ENCODE peak calls at places on chromosomes 13 and 19, in five cellular contexts. One of them, this sample, is unnamed.

GRCh38 chr19:17975032-17975431 is 8.1 kb downstream of the KCNN1 start:
- DNase-seq in tibial artery: no peak
- DNase-seq in keratinocyte: no peak
- DNase-seq in mucosa of descending colon: no peak
- DNase-seq in foreskin fibroblast: no peak
- DNase-seq in this sample: no peak

GRCh38 chr19:39408392-39409206 is 2.0 kb downstream of the ZFP36 start:
- DNase-seq in keratinocyte: no peak
- DNase-seq in tibial artery: no peak
- DNase-seq in mucosa of descending colon: no peak
- DNase-seq in foreskin fibroblast: peak; percentile 67
- DNase-seq in this sample: no peak

GRCh38 chr13:93243375-93244063 is 16.9 kb downstream of the GPC6 start:
- DNase-seq in keratinocyte: no peak
- DNase-seq in tibial artery: no peak
- DNase-seq in foreskin fibroblast: no peak
- DNase-seq in mucosa of descending colon: peak; percentile 40
- DNase-seq in this sample: no peak

GRCh38 chr19:23558541-23558940 is 128.5 kb downstream of the ZNF675 start:
- DNase-seq in keratinocyte: no peak
- DNase-seq in mucosa of descending colon: no peak
- DNase-seq in foreskin fibroblast: no peak
- DNase-seq in tibial artery: no peak
- DNase-seq in this sample: no peak

GRCh38 chr13:28486144-28486543 is 8.8 kb downstream of the FLT1 start:
- DNase-seq in keratinocyte: no peak
- DNase-seq in mucosa of descending colon: no peak
- DNase-seq in tibial artery: no peak
- DNase-seq in foreskin fibroblast: no peak
- DNase-seq in this sample: no peak

GRCh38 chr13:37540228-37540627 is 58.3 kb downstream of the POSTN start:
- DNase-seq in foreskin fibroblast: peak; percentile 90
- DNase-seq in mucosa of descending colon: no peak
- DNase-seq in tibial artery: no peak
- DNase-seq in keratinocyte: no peak
- DNase-seq in this sample: no peak

GRCh38 chr13:72643339-72643989 is 84.0 kb downstream of the MZT1 start:
- DNase-seq in keratinocyte: peak; percentile 11
- DNase-seq in tibial artery: peak; percentile 28
- DNase-seq in foreskin fibroblast: peak; percentile 22
- DNase-seq in mucosa of descending colon: no peak
- DNase-seq in this sample: peak; percentile 56

GRCh38 chr19:41541990-41542584 is 33.9 kb upstream of the CEACAM21 start:
- DNase-seq in mucosa of descending colon: peak; percentile 68
- DNase-seq in foreskin fibroblast: peak; percentile 37
- DNase-seq in keratinocyte: no peak
- DNase-seq in tibial artery: peak; percentile 51
- DNase-seq in this sample: peak; percentile 86

GRCh38 chr19:49876422-49877019 is 634 bp downstream of the AKT1S1 start:
- DNase-seq in tibial artery: peak; percentile 98
- DNase-seq in keratinocyte: peak; percentile 90
- DNase-seq in mucosa of descending colon: peak; percentile 99
- DNase-seq in foreskin fibroblast: peak; percentile 99
- DNase-seq in this sample: peak; percentile 100

GRCh38 chr19:39370735-39371134 is 20.2 kb downstream of the PAF1 start:
- DNase-seq in mucosa of descending colon: no peak
- DNase-seq in tibial artery: no peak
- DNase-seq in keratinocyte: no peak
- DNase-seq in foreskin fibroblast: no peak
- DNase-seq in this sample: no peak

GRCh38 chr13:23440821-23441608 is 7.5 kb upstream of the SACS start:
- DNase-seq in keratinocyte: no peak
- DNase-seq in foreskin fibroblast: no peak
- DNase-seq in tibial artery: no peak
- DNase-seq in mucosa of descending colon: no peak
- DNase-seq in this sample: no peak

GRCh38 chr13:95603887-95604533 is 40.5 kb downstream of the DZIP1 start:
- DNase-seq in foreskin fibroblast: peak; percentile 11
- DNase-seq in mucosa of descending colon: no peak
- DNase-seq in tibial artery: no peak
- DNase-seq in keratinocyte: no peak
- DNase-seq in this sample: no peak

GRCh38 chr19:53467138-53467502 is 413 bp upstream of the ZNF813 start:
- DNase-seq in foreskin fibroblast: no peak
- DNase-seq in keratinocyte: no peak
- DNase-seq in tibial artery: peak; percentile 26
- DNase-seq in mucosa of descending colon: peak; percentile 55
- DNase-seq in this sample: no peak

GRCh38 chr13:21061077-21061945 is at the start of gene LATS2:
- DNase-seq in foreskin fibroblast: peak; percentile 99
- DNase-seq in mucosa of descending colon: peak; percentile 94
- DNase-seq in tibial artery: peak; percentile 97
- DNase-seq in keratinocyte: peak; percentile 58
- DNase-seq in this sample: peak; percentile 91

GRCh38 chr13:19581675-19582074 is 20.3 kb upstream of the TPTE2 start:
- DNase-seq in mucosa of descending colon: no peak
- DNase-seq in tibial artery: no peak
- DNase-seq in keratinocyte: no peak
- DNase-seq in foreskin fibroblast: no peak
- DNase-seq in this sample: no peak

GRCh38 chr13:96020155-96020575 is 33.0 kb downstream of the UGGT2 start:
- DNase-seq in mucosa of descending colon: no peak
- DNase-seq in keratinocyte: no peak
- DNase-seq in foreskin fibroblast: peak; percentile 73
- DNase-seq in tibial artery: no peak
- DNase-seq in this sample: peak; percentile 72

GRCh38 chr13:80337011-80337688 is 3.8 kb downstream of the SPRY2 start:
- DNase-seq in keratinocyte: no peak
- DNase-seq in mucosa of descending colon: no peak
- DNase-seq in foreskin fibroblast: peak; percentile 54
- DNase-seq in tibial artery: no peak
- DNase-seq in this sample: no peak

GRCh38 chr13:76380436-76381065 is 505.7 kb downstream of the KCTD12 start:
- DNase-seq in mucosa of descending colon: no peak
- DNase-seq in foreskin fibroblast: no peak
- DNase-seq in keratinocyte: no peak
- DNase-seq in tibial artery: no peak
- DNase-seq in this sample: no peak

GRCh38 chr13:71149498-71150363 is 717.3 kb downstream of the DACH1 start:
- DNase-seq in tibial artery: no peak
- DNase-seq in foreskin fibroblast: no peak
- DNase-seq in mucosa of descending colon: no peak
- DNase-seq in keratinocyte: no peak
- DNase-seq in this sample: no peak

GRCh38 chr19:55690109-55690768 is 15.2 kb downstream of the EPN1 start:
- DNase-seq in tibial artery: no peak
- DNase-seq in mucosa of descending colon: peak; percentile 42
- DNase-seq in keratinocyte: no peak
- DNase-seq in foreskin fibroblast: no peak
- DNase-seq in this sample: no peak

GRCh38 chr19:45789035-45789786 is 3.4 kb downstream of the DMWD start:
- DNase-seq in mucosa of descending colon: no peak
- DNase-seq in keratinocyte: no peak
- DNase-seq in foreskin fibroblast: no peak
- DNase-seq in tibial artery: no peak
- DNase-seq in this sample: peak; percentile 0

GRCh38 chr13:113930711-113931637 is 42.9 kb downstream of the C13orf46 start:
- DNase-seq in keratinocyte: no peak
- DNase-seq in tibial artery: peak; percentile 16
- DNase-seq in mucosa of descending colon: no peak
- DNase-seq in foreskin fibroblast: no peak
- DNase-seq in this sample: peak; percentile 48

GRCh38 chr13:84470528-84470927 is 588.3 kb upstream of the SLITRK1 start:
- DNase-seq in tibial artery: no peak
- DNase-seq in foreskin fibroblast: no peak
- DNase-seq in mucosa of descending colon: no peak
- DNase-seq in keratinocyte: no peak
- DNase-seq in this sample: no peak

GRCh38 chr13:42720116-42720857 is 61.1 kb upstream of the FAM216B start:
- DNase-seq in keratinocyte: peak; percentile 55
- DNase-seq in foreskin fibroblast: peak; percentile 98
- DNase-seq in mucosa of descending colon: no peak
- DNase-seq in tibial artery: no peak
- DNase-seq in this sample: peak; percentile 58

DNA sequence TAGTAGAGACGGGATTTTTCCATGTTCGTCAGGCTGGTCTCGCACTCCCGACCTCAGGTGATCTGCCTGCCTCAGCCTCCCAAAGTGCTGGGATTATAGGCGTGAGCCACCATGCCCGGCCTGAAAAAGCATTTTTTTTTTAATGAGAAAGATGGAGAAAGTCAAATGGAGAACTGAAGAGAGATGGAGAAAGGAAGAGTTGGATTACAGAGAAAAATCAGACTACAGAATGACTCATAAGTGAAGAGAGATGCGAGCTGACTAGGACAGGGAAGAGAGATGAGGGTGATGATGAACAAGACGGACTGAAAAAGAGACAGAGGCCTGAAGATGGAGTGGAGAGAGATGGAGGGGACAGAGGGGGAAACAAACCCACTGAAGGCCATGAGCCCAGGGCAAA is 1.5 kb downstream of the DHX34 start:
- DNase-seq in keratinocyte: no peak
- DNase-seq in mucosa of descending colon: no peak
- DNase-seq in tibial artery: no peak
- DNase-seq in foreskin fibroblast: no peak
- DNase-seq in this sample: no peak
- H3K4me3 ChIP-seq in keratinocyte: no peak overlapping the region
- H3K4me3 ChIP-seq in mucosa of descending colon: no peak overlapping the region
- H3K4me3 ChIP-seq in tibial artery: no peak overlapping the region
- H3K4me3 ChIP-seq in foreskin fibroblast: no peak overlapping the region
- H3K4me3 ChIP-seq in this sample: no peak overlapping the region

GRCh38 chr13:26186995-26187394 is 35.1 kb downstream of the RNF6 start:
- DNase-seq in mucosa of descending colon: peak; percentile 55
- DNase-seq in keratinocyte: no peak
- DNase-seq in foreskin fibroblast: peak; percentile 28
- DNase-seq in tibial artery: peak; percentile 20
- DNase-seq in this sample: peak; percentile 80
- H3K4me3 ChIP-seq in mucosa of descending colon: peak overlapping the region; percentile 43
- H3K4me3 ChIP-seq in keratinocyte: peak overlapping the region; percentile 32
- H3K4me3 ChIP-seq in foreskin fibroblast: peak overlapping the region; percentile 53
- H3K4me3 ChIP-seq in tibial artery: peak overlapping the region; percentile 85
- H3K4me3 ChIP-seq in this sample: peak overlapping the region; percentile 63

DNA sequence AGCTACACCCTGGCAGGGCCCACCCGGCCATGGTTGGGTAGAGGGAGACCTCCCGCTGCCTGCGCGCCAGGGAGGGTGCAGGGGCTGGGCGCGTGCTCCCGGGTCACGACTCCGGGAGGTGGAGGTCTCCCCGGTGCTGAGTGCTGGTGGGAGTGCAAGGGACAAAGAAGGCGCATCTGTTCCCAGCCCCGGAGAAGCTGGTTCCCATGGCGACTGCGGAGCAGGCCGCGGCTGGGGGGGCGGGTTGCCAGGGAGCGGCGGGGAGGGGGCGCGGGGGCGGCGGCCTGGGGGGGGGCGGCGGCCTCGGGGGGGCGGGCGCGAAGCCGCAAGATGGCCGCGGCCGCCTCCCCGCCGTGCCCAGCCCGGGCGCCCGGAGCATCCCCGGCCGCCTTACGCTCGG is 1.2 kb downstream of the CBARP start:
- DNase-seq in mucosa of descending colon: no peak
- DNase-seq in keratinocyte: no peak
- DNase-seq in foreskin fibroblast: no peak
- DNase-seq in tibial artery: no peak
- DNase-seq in this sample: no peak
- H3K4me3 ChIP-seq in mucosa of descending colon: no peak overlapping the region
- H3K4me3 ChIP-seq in keratinocyte: no peak overlapping the region
- H3K4me3 ChIP-seq in foreskin fibroblast: peak overlapping the region; percentile 83
- H3K4me3 ChIP-seq in tibial artery: peak overlapping the region; percentile 67
- H3K4me3 ChIP-seq in this sample: no peak overlapping the region

GRCh38 chr13:35479223-35479536 is 2.7 kb upstream of the MAB21L1 start:
- DNase-seq in mucosa of descending colon: no peak
- DNase-seq in keratinocyte: no peak
- DNase-seq in tibial artery: no peak
- DNase-seq in foreskin fibroblast: peak; percentile 70
- DNase-seq in this sample: no peak
- H3K4me3 ChIP-seq in mucosa of descending colon: no peak overlapping the region
- H3K4me3 ChIP-seq in keratinocyte: no peak overlapping the region
- H3K4me3 ChIP-seq in tibial artery: no peak overlapping the region
- H3K4me3 ChIP-seq in foreskin fibroblast: peak overlapping the region; percentile 89
- H3K4me3 ChIP-seq in this sample: no peak overlapping the region

DNA sequence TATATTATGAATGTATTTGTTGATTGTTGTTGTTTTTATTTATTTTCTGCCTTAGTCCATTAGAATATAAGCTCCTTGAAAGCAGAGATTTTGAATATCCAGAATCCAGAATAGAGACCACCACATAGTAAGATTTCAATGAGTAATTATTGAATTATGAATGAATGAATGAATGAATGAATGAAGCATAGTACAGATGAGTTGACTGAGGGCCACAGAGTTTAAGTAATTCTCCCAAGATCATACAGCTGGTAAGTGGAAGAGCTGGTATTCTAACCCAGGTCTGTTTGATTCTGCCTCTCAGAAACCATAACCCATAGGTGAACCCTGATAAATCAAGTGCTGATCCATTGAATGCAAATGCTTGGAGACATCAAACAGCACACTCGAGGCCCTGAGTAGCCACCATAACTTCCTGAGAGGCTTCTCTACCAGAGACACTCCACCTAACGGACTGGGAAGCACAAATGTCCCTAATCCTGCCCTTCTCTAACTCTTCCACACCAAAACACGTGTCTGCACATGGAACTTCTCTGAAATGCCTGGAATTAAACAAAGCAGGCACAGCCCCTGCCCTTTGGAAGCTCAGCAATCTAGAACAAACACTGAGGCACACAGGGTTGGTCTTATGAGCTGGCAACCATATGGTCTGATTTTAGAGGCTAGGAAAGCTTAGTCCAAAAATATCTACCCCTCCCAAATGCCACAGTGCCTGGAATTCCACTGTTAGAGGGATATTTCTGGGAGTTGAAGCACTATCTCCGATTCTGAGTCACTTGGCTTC is 190.1 kb downstream of the FOXO1 start:
- DNase-seq in mucosa of descending colon: no peak
- DNase-seq in keratinocyte: no peak
- DNase-seq in tibial artery: no peak
- DNase-seq in foreskin fibroblast: peak; percentile 59
- DNase-seq in this sample: no peak
- H3K4me3 ChIP-seq in mucosa of descending colon: no peak overlapping the region
- H3K4me3 ChIP-seq in keratinocyte: no peak overlapping the region
- H3K4me3 ChIP-seq in tibial artery: no peak overlapping the region
- H3K4me3 ChIP-seq in foreskin fibroblast: no peak overlapping the region
- H3K4me3 ChIP-seq in this sample: no peak overlapping the region

GRCh38 chr13:99978781-99979452 is 2.7 kb upstream of the ZIC2 start:
- DNase-seq in mucosa of descending colon: no peak
- DNase-seq in foreskin fibroblast: no peak
- DNase-seq in keratinocyte: no peak
- DNase-seq in tibial artery: no peak
- DNase-seq in this sample: no peak
- H3K4me3 ChIP-seq in mucosa of descending colon: no peak overlapping the region
- H3K4me3 ChIP-seq in foreskin fibroblast: no peak overlapping the region
- H3K4me3 ChIP-seq in keratinocyte: peak overlapping the region; percentile 2
- H3K4me3 ChIP-seq in tibial artery: peak overlapping the region; percentile 67
- H3K4me3 ChIP-seq in this sample: no peak overlapping the region

This sample was measured in GM12865.